ENCODE peak calls at places on chromosomes 12 and 14, in six cellular contexts. B is central memory CD4-positive, alpha-beta T cell; D is mesenchymal stem cell; T is lower leg skin; J is ELR; K is ELF-1. L is an unnamed sample.

GRCh38 chr12:62127516-62127915 is 132.7 kb upstream of the USP15 start:
- DNase-seq in B (no peak), D (no peak), T (no peak), J (no peak), K (no peak), L (no peak)

GRCh38 chr12:24997970-24998582 is 49.2 kb upstream of the BCAT1 start:
- DNase-seq in B (no peak), D (peak), T (no peak), J (peak), K (no peak), L (no peak)

GRCh38 chr14:76576047-76576741 is 185.1 kb upstream of the VASH1 start:
- DNase-seq in B (no peak), D (no peak), T (no peak), J (peak), K (no peak), L (no peak)

GRCh38 chr12:42944516-42944915 is 355.0 kb upstream of the PRICKLE1 start:
- DNase-seq in B (no peak), D (no peak), T (no peak), J (no peak), K (no peak), L (no peak)

GRCh38 chr12:127899981-127900380 is 367.0 kb upstream of the TMEM132C start:
- DNase-seq in B (no peak), D (no peak), T (no peak), J (no peak), K (no peak), L (no peak)

GRCh38 chr14:83863042-83863441 is 1666.9 kb upstream of the FLRT2 start:
- DNase-seq in B (no peak), D (no peak), T (no peak), J (no peak), K (no peak), L (no peak)

GRCh38 chr14:104387000-104387384 is 192.6 kb upstream of the C14orf180 start:
- DNase-seq in B (no peak), D (no peak), T (no peak), J (no peak), K (no peak), L (no peak)

GRCh38 chr12:21413369-21414277 is 23.8 kb upstream of the PYROXD1 start:
- DNase-seq in B (no peak), D (peak), T (no peak), J (no peak), K (peak), L (no peak)

GRCh38 chr12:22598763-22599161 is 26.2 kb upstream of the ETNK1 start:
- DNase-seq in B (no peak), D (no peak), T (no peak), J (no peak), K (no peak), L (no peak)

GRCh38 chr12:132217800-132218518 is 73.7 kb downstream of the NOC4L start:
- DNase-seq in B (no peak), D (no peak), T (no peak), J (no peak), K (no peak), L (no peak)

GRCh38 chr14:92412912-92413311 is 89.9 kb downstream of the SLC24A4 start:
- DNase-seq in B (no peak), D (peak), T (no peak), J (peak), K (no peak), L (no peak)

GRCh38 chr12:904010-904414 is 45.5 kb downstream of the RAD52 start:
- DNase-seq in B (no peak), D (no peak), T (no peak), J (no peak), K (no peak), L (no peak)

GRCh38 chr12:51270847-51271518 is 768 bp upstream of the SMAGP start:
- DNase-seq in B (no peak), D (peak), T (no peak), J (peak), K (no peak), L (no peak)

GRCh38 chr12:26298785-26299621 is 103.6 kb downstream of the SSPN start:
- DNase-seq in B (no peak), D (peak), T (peak), J (peak), K (no peak), L (peak)

GRCh38 chr14:101242442-101243385 is 318.6 kb upstream of the DIO3 start:
- DNase-seq in B (no peak), D (no peak), T (no peak), J (no peak), K (no peak), L (no peak)

GRCh38 chr12:13176257-13176656 is 20.3 kb upstream of the EMP1 start:
- DNase-seq in B (no peak), D (no peak), T (no peak), J (no peak), K (no peak), L (no peak)

GRCh38 chr12:102907918-102908317 is 9.1 kb downstream of the PAH start:
- DNase-seq in B (no peak), D (no peak), T (no peak), J (no peak), K (no peak), L (no peak)

GRCh38 chr14:90522585-90523191 is 125.9 kb downstream of the CALM1 start:
- DNase-seq in B (no peak), D (no peak), T (no peak), J (no peak), K (no peak), L (no peak)

GRCh38 chr14:38238881-38239280 is 17.0 kb downstream of the CLEC14A start:
- DNase-seq in B (no peak), D (peak), T (no peak), J (peak), K (no peak), L (no peak)

GRCh38 chr14:77190977-77191376 is 9.4 kb downstream of the TMEM63C start:
- DNase-seq in B (no peak), D (no peak), T (no peak), J (peak), K (no peak), L (peak)

GRCh38 chr12:65968889-65969509 is 144.7 kb downstream of the HMGA2 start:
- DNase-seq in B (no peak), D (no peak), T (no peak), J (no peak), K (no peak), L (no peak)

GRCh38 chr12:2804390-2805145 is 7.9 kb upstream of the ITFG2 start:
- DNase-seq in B (no peak), D (peak), T (no peak), J (peak), K (no peak), L (no peak)

GRCh38 chr12:52582971-52583456 is 9.4 kb upstream of the KRT74 start:
- DNase-seq in B (peak), D (peak), T (peak), J (peak), K (peak), L (peak)

GRCh38 chr12:84694111-84694510 is 218.5 kb downstream of the SLC6A15 start:
- DNase-seq in B (no peak), D (no peak), T (no peak), J (no peak), K (no peak), L (no peak)

GRCh38 chr12:6082613-6083012 is 41.9 kb downstream of the VWF start:
- DNase-seq in B (no peak), D (no peak), T (no peak), J (no peak), K (no peak), L (no peak)

GRCh38 chr12:45343269-45344051 is 127.6 kb downstream of the ANO6 start:
- DNase-seq in B (no peak), D (peak), T (no peak), J (peak), K (peak), L (no peak)

L was measured in GM23338.